ENCODE peak calls at places on chromosomes 12 and 14, in eight cellular contexts. F, I, T, O, D, R, K and Q are unnamed samples.

GRCh38 chr14:33812181-33812580 is 138.7 kb downstream of the EGLN3 start:
- DNase-seq in F (no peak), D (no peak), T (no peak), O (no peak), K (no peak), R (no peak), I (no peak), Q (no peak)

GRCh38 chr12:11961686-11962085 is 109.1 kb upstream of the BCL2L14 start:
- DNase-seq in F (no peak), R (no peak), O (no peak), D (no peak), K (no peak), I (no peak), T (no peak), Q (no peak)

GRCh38 chr12:63294327-63294632 is 143.3 kb upstream of the AVPR1A start:
- DNase-seq in D (peak), T (no peak), K (peak), I (peak), F (no peak), R (no peak), O (peak), Q (peak)

GRCh38 chr12:57868870-57869609 is 22.5 kb upstream of the CTDSP2 start:
- DNase-seq in D (no peak), F (no peak), R (peak), O (no peak), T (peak), K (no peak), I (no peak), Q (no peak)

GRCh38 chr14:100408350-100409015 is 85.3 kb downstream of the SLC25A47 start:
- DNase-seq in R (no peak), F (no peak), K (peak), O (no peak), T (no peak), D (peak), I (no peak), Q (no peak)

GRCh38 chr12:108515916-108516315 is 839 bp downstream of the FICD start:
- DNase-seq in R (no peak), I (no peak), D (no peak), K (no peak), O (no peak), T (no peak), F (no peak), Q (no peak)

GRCh38 chr14:99420711-99421110 is 59.9 kb downstream of the SETD3 start:
- DNase-seq in I (no peak), D (peak), O (no peak), K (no peak), T (no peak), F (no peak), R (no peak), Q (no peak)

GRCh38 chr12:76020281-76020680 is 11.3 kb downstream of the PHLDA1 start:
- DNase-seq in F (peak), R (peak), I (peak), K (no peak), D (peak), T (no peak), O (peak), Q (no peak)

GRCh38 chr14:23154876-23155587 is 28.4 kb downstream of the SLC7A8 start:
- DNase-seq in O (peak), I (no peak), D (peak), R (peak), T (peak), F (no peak), K (peak), Q (peak)

GRCh38 chr14:81396108-81396507 is 4.0 kb downstream of the STON2 start:
- DNase-seq in I (no peak), R (no peak), O (peak), T (no peak), D (peak), F (no peak), K (no peak), Q (no peak)

GRCh38 chr14:39102265-39102968 is 618 bp downstream of the SEC23A start:
- DNase-seq in D (peak), T (no peak), K (peak), F (no peak), I (no peak), R (no peak), O (peak), Q (no peak)

GRCh38 chr14:54207075-54207474 is 189.7 kb upstream of the CDKN3 start:
- DNase-seq in O (peak), R (no peak), D (no peak), F (no peak), T (no peak), I (no peak), K (no peak), Q (no peak)

GRCh38 chr12:31234053-31234835 is 91.7 kb downstream of the SINHCAF start:
- DNase-seq in I (no peak), D (no peak), F (no peak), R (no peak), K (no peak), O (no peak), T (no peak), Q (no peak)

GRCh38 chr14:20499108-20499507 is 6.2 kb upstream of the RNASE10 start:
- DNase-seq in D (no peak), T (no peak), F (no peak), K (no peak), O (no peak), R (no peak), I (peak), Q (no peak)

GRCh38 chr14:68723808-68724268 is 69.0 kb downstream of the ZFP36L1 start:
- DNase-seq in F (no peak), O (no peak), I (no peak), R (no peak), K (no peak), D (no peak), T (no peak), Q (no peak)

GRCh38 chr14:68719634-68720384 is 73.1 kb downstream of the ZFP36L1 start:
- DNase-seq in K (no peak), T (no peak), R (no peak), I (no peak), F (no peak), O (no peak), D (no peak), Q (no peak)

GRCh38 chr14:68724914-68725313 is 68.0 kb downstream of the ZFP36L1 start:
- DNase-seq in D (no peak), I (no peak), R (no peak), O (no peak), T (no peak), K (no peak), F (no peak), Q (no peak)

GRCh38 chr14:68722968-68723577 is 69.8 kb downstream of the ZFP36L1 start:
- DNase-seq in R (no peak), T (no peak), K (no peak), O (no peak), F (no peak), I (no peak), D (no peak), Q (no peak)

DNA sequence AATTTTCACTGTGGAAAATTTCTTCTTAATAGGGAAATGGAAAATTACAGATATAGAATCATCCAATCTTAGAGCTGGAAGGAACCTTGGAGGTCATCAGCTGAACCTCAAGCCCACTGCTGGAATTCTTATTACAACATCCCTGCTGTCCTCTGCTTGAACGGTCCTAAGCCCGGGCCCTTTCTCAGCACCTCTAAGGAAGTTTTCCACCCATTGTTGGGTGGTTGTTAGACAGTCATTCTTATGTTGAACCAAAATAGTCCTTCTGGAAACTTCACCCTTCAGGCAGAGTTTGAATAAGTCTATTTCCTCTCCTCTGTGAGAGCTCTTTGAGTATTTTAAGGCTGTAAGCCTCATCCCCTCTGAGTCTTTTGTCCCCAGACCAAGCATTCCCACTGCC is 70.7 kb downstream of the ZFP36L1 start:
- DNase-seq in T (no peak), R (no peak), K (no peak), I (no peak), O (no peak), F (no peak), D (no peak), Q (no peak)
- H3K27ac ChIP-seq in T (no peak), R (no peak), K (no peak), I (no peak), O (no peak), F (no peak), D (no peak), Q (no peak)

GRCh38 chr12:122063691-122064033 is 14.9 kb upstream of the MLXIP start:
- DNase-seq in F (no peak), K (no peak), T (no peak), I (no peak), D (no peak), O (no peak), R (no peak), Q (no peak)
- H3K27ac ChIP-seq in F (peak), K (peak), T (peak), I (peak), D (peak), O (peak), R (peak), Q (peak)

GRCh38 chr14:75259510-75259855 is 19.1 kb upstream of the FOS start:
- DNase-seq in O (peak), F (no peak), R (no peak), D (peak), I (no peak), T (no peak), K (peak), Q (no peak)

GRCh38 chr14:75254901-75255300 is 23.7 kb upstream of the FOS start:
- DNase-seq in R (peak), I (peak), K (peak), D (no peak), T (no peak), O (peak), F (no peak), Q (peak)

GRCh38 chr14:75258803-75259509 is 19.7 kb upstream of the FOS start:
- DNase-seq in O (peak), K (peak), F (peak), R (peak), T (peak), D (peak), I (peak), Q (peak)

GRCh38 chr14:75258079-75258802 is 20.4 kb upstream of the FOS start:
- DNase-seq in O (no peak), T (peak), F (no peak), K (peak), R (peak), I (peak), D (peak), Q (no peak)

DNA sequence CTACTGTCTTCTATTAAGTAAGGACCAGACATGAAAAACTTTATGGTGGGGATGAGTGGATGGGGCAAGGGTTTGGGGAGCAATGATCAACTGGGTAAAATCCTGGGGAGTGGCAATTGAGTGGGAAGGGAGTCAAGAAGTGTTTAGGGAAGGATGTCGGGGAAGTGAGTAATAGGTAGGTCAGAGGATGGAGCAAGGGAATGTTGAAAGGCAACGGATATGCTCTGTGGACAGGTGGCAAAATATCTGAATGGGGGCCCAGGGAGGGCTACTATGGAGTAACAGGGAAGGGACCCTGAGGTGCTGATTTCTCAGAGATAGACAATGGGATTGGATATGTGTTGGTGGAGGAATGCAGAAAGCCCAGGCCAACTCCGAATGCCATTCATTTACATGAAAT is 21.4 kb upstream of the FOS start:
- DNase-seq in K (no peak), F (no peak), O (peak), R (peak), D (no peak), I (peak), T (no peak), Q (no peak)
- H3K27ac ChIP-seq in K (peak), F (no peak), O (peak), R (peak), D (no peak), I (peak), T (peak), Q (peak)

GRCh38 chr12:45292486-45293195 is 76.7 kb downstream of the ANO6 start:
- DNase-seq in O (no peak), T (no peak), F (no peak), R (no peak), D (peak), K (no peak), I (no peak), Q (no peak)
- H3K27ac ChIP-seq in O (no peak), T (peak), F (no peak), R (peak), D (no peak), K (no peak), I (no peak), Q (no peak)